ENCODE peak calls at places on chromosomes 13 and 19, in eight cellular contexts. Z is adrenal gland, D is colonic mucosa, L is AG04450, R is psoas muscle, U is AG09309, N is pancreas, J is uterus. C is an unnamed sample.

GRCh38 chr19:49912965-49913685 is 15.9 kb upstream of the ATF5 start:
- DNase-seq in Z (no peak), D (no peak), L (no peak), R (no peak), U (no peak), N (no peak), J (no peak), C (peak; percentile 55)

GRCh38 chr13:108306768-108307332 is 37.3 kb downstream of the TNFSF13B start:
- DNase-seq in Z (no peak), D (no peak), L (no peak), R (no peak), U (no peak), N (no peak), J (no peak), C (no peak)

GRCh38 chr19:16252459-16253205 is 54.9 kb downstream of the AP1M1 start:
- DNase-seq in Z (peak; percentile 59), D (peak; percentile 35), L (no peak), R (no peak), U (no peak), N (no peak), J (no peak), C (no peak)

GRCh38 chr13:74187564-74187963 is 53.4 kb upstream of the KLF12 start:
- DNase-seq in Z (no peak), D (no peak), L (no peak), R (no peak), U (no peak), N (no peak), J (no peak), C (no peak)

GRCh38 chr13:54206601-54207000 is 1178.0 kb downstream of the OLFM4 start:
- DNase-seq in Z (no peak), D (no peak), L (no peak), R (no peak), U (no peak), N (no peak), J (no peak), C (no peak)

GRCh38 chr19:50710094-50710493 is 9.5 kb downstream of the SHANK1 start:
- DNase-seq in Z (no peak), D (no peak), L (no peak), R (no peak), U (no peak), N (no peak), J (no peak), C (no peak)

GRCh38 chr19:15123900-15124299 is 16.7 kb downstream of the SYDE1 start:
- DNase-seq in Z (peak; percentile 91), D (peak; percentile 38), L (no peak), R (peak; percentile 57), U (no peak), N (peak; percentile 77), J (no peak), C (no peak)

GRCh38 chr13:73065665-73066350 is 7.0 kb downstream of the KLF5 start:
- DNase-seq in Z (no peak), D (peak; percentile 66), L (no peak), R (no peak), U (no peak), N (no peak), J (no peak), C (no peak)

GRCh38 chr13:90032841-90033493 is 1314.5 kb upstream of the MIR17HG start:
- DNase-seq in Z (no peak), D (no peak), L (no peak), R (no peak), U (no peak), N (no peak), J (no peak), C (no peak)

GRCh38 chr13:66951426-66951825 is 278.7 kb downstream of the PCDH9 start:
- DNase-seq in Z (no peak), D (no peak), L (no peak), R (no peak), U (no peak), N (no peak), J (no peak), C (no peak)

GRCh38 chr13:40251343-40252032 is 415.0 kb downstream of the FOXO1 start:
- DNase-seq in Z (no peak), D (no peak), L (no peak), R (no peak), U (no peak), N (no peak), J (no peak), C (no peak)

GRCh38 chr13:60267498-60268202 is 103.9 kb upstream of the DIAPH3 start:
- DNase-seq in Z (peak; percentile 2), D (peak; percentile 31), L (no peak), R (no peak), U (no peak), N (peak; percentile 36), J (no peak), C (no peak)

GRCh38 chr13:80955487-80955886 is 614.6 kb upstream of the SPRY2 start:
- DNase-seq in Z (no peak), D (no peak), L (no peak), R (no peak), U (no peak), N (no peak), J (no peak), C (no peak)

GRCh38 chr19:5090780-5091575 is 122.1 kb downstream of the KDM4B start:
- DNase-seq in Z (peak; percentile 56), D (no peak), L (no peak), R (no peak), U (peak; percentile 16), N (no peak), J (peak; percentile 40), C (peak; percentile 79)

GRCh38 chr19:38004505-38005223 is 97.7 kb downstream of the SIPA1L3 start:
- DNase-seq in Z (peak; percentile 84), D (peak; percentile 64), L (peak; percentile 91), R (peak; percentile 81), U (peak; percentile 96), N (peak; percentile 49), J (peak; percentile 89), C (peak; percentile 59)
- TF ChIP-seq CTCF in Z (no peak), D (no peak), L (no peak), R (no peak), U (no peak), N (no peak), J (no peak), C (no peak)

DNA sequence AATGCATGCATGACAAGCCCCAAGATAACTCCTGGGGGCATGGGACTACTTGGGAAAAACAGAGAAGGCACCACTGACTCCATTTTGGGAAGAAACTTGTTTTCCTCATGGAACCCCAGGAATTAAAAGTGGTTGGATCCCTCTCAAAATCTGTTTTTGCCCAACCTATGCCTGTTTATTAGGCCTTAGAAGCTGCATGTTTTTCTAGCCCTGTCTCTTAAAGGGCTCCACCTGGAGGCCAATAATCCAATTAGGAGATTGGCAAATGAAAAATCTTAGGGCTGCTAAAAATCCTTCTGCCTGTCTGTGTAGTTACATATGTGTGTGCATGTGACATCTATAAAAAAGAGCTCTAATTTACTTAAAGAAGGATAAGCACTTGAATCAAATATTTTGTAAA is 26.9 kb downstream of the MED4 start:
- DNase-seq in Z (no peak), D (no peak), L (no peak), R (no peak), U (no peak), N (no peak), J (no peak), C (no peak)
- TF ChIP-seq CTCF in Z (no peak), D (no peak), L (no peak), R (no peak), U (no peak), N (no peak), J (no peak), C (no peak)

GRCh38 chr19:39341720-39342604 is at the start of gene SAMD4B:
- DNase-seq in Z (peak; percentile 99), D (peak; percentile 98), L (peak; percentile 97), R (peak; percentile 99), U (peak; percentile 88), N (peak; percentile 99), J (peak; percentile 99), C (peak; percentile 100)

GRCh38 chr19:39349326-39349725 is 7.1 kb downstream of the SAMD4B start:
- DNase-seq in Z (no peak), D (no peak), L (no peak), R (no peak), U (no peak), N (no peak), J (no peak), C (no peak)

GRCh38 chr19:39342647-39343305 is 555 bp downstream of the SAMD4B start:
- DNase-seq in Z (peak; percentile 37), D (no peak), L (no peak), R (peak; percentile 41), U (no peak), N (peak; percentile 45), J (peak; percentile 41), C (peak; percentile 66)

GRCh38 chr19:39347332-39348227 is 5.4 kb downstream of the SAMD4B start:
- DNase-seq in Z (no peak), D (no peak), L (no peak), R (no peak), U (no peak), N (no peak), J (no peak), C (no peak)

GRCh38 chr19:39345956-39346355 is 3.7 kb downstream of the SAMD4B start:
- DNase-seq in Z (no peak), D (no peak), L (no peak), R (no peak), U (no peak), N (no peak), J (no peak), C (no peak)
- TF ChIP-seq CTCF in Z (no peak), D (no peak), L (peak; percentile 30), R (no peak), U (peak; percentile 12), N (no peak), J (no peak), C (no peak)

DNA sequence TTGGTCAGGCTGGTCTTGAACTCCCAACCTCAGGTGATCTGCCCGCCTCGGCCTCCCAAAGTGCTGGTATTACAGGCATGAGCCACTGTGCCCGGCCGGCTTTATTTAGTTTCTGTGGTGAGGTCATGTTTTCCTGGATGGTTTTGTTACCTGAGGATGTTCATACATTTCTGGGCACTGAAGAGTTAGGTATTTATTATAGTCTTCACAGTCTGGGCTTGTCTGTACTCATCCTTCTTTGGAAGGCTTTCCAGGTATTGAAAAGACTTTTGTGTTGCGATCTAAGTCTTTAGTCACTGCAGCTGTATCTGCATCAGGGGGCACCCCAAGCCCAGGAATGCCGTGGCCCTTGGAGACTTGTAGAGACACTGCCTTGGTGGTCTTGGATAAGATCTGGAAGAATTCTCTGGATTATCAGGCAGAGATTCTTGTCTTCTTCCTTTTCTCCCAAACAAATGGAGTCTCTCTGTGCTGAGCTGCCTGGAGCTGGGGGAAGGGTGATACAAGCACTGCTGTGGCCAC is 12.8 kb downstream of the BLOC1S3 start:
- DNase-seq in Z (no peak), D (no peak), L (no peak), R (no peak), U (no peak), N (no peak), J (no peak), C (no peak)
- TF ChIP-seq CTCF in Z (no peak), D (no peak), L (no peak), R (no peak), U (no peak), N (no peak), J (no peak), C (no peak)

GRCh38 chr19:57599377-57599760 is 316 bp upstream of the ZNF530 start:
- DNase-seq in Z (no peak), D (no peak), L (no peak), R (no peak), U (no peak), N (no peak), J (no peak), C (no peak)

GRCh38 chr19:57599761-57600383 is at the start of gene ZNF530:
- DNase-seq in Z (peak; percentile 96), D (peak; percentile 95), L (peak; percentile 81), R (peak; percentile 95), U (peak; percentile 55), N (peak; percentile 93), J (peak; percentile 89), C (peak; percentile 92)
- TF ChIP-seq CTCF in Z (no peak), D (no peak), L (no peak), R (no peak), U (no peak), N (no peak), J (no peak), C (no peak)

C was measured in ovary.